ENCODE peak calls at places on chromosome 19, in four cellular contexts. Y is left lung, L is heart right ventricle, E is upper lobe of left lung. Z is an unnamed sample. For H3K9me3, the result is how much of the 10 kb centered on the place peaks cover.

GRCh38 chr19:55493052-55493649 is 4.9 kb downstream of the SSC5D start:
- ATAC-seq in E (no peak), Y (peak), L (no peak), Z (no peak)

GRCh38 chr19:50214699-50215543 is 11.5 kb downstream of the MYH14 start:
- ATAC-seq in L (no peak), E (peak), Y (peak), Z (no peak)

GRCh38 chr19:35966771-35967170 is 28.2 kb upstream of the SDHAF1 start:
- ATAC-seq in Y (no peak), E (peak), L (no peak), Z (no peak)

GRCh38 chr19:32646556-32646955 is 28.4 kb downstream of the ANKRD27 start:
- ATAC-seq in Y (no peak), E (no peak), L (no peak), Z (no peak)

GRCh38 chr19:4405977-4406376 is 3.5 kb downstream of the CHAF1A start:
- ATAC-seq in L (no peak), Y (no peak), E (no peak), Z (no peak)

GRCh38 chr19:39553082-39553652 is 13.2 kb upstream of the EID2 start:
- ATAC-seq in Y (no peak), E (no peak), L (no peak), Z (no peak)

GRCh38 chr19:44799627-44800257 is 9.2 kb upstream of the BCAM start:
- ATAC-seq in L (peak), Y (peak), E (no peak), Z (no peak)

GRCh38 chr19:29119582-29119981 is 93.4 kb downstream of the UQCRFS1 start:
- ATAC-seq in E (no peak), L (no peak), Y (no peak), Z (no peak)

GRCh38 chr19:23351806-23352205 is 43.5 kb downstream of the ZNF91 start:
- ATAC-seq in Y (no peak), L (no peak), E (no peak), Z (no peak)

GRCh38 chr19:30023330-30023729 is 81.3 kb downstream of the URI1 start:
- ATAC-seq in L (no peak), E (no peak), Y (no peak), Z (no peak)

GRCh38 chr19:55246462-55247451 is 12.1 kb downstream of the PPP6R1 start:
- ATAC-seq in E (peak), Y (no peak), L (peak), Z (no peak)

GRCh38 chr19:49677901-49678674 is 1.0 kb downstream of the PRMT1 start:
- ATAC-seq in L (peak), E (no peak), Y (peak), Z (no peak)

GRCh38 chr19:30887042-30887441 is 462.2 kb downstream of the TSHZ3 start:
- ATAC-seq in E (no peak), Y (no peak), L (no peak), Z (no peak)

GRCh38 chr19:30376272-30376671 is 4.1 kb downstream of the ZNF536 start:
- ATAC-seq in Y (no peak), E (peak), L (no peak), Z (no peak)

GRCh38 chr19:50649433-50650391 is at the start of gene C19orf81:
- ATAC-seq in E (peak), Y (no peak), L (no peak), Z (no peak)

GRCh38 chr19:47786566-47786965 is 8.1 kb downstream of the SELENOW start:
- ATAC-seq in E (no peak), Y (no peak), L (no peak), Z (no peak)

GRCh38 chr19:53812335-53812734 is 11.8 kb downstream of the NLRP12 start:
- ATAC-seq in L (no peak), E (no peak), Y (no peak), Z (no peak)

GRCh38 chr19:33278403-33279269 is 23.7 kb downstream of the CEBPA start:
- ATAC-seq in Y (no peak), L (no peak), E (no peak), Z (no peak)

GRCh38 chr19:47094557-47095517 is 18.7 kb downstream of the ZC3H4 start:
- ATAC-seq in Y (peak), L (no peak), E (peak), Z (no peak)

GRCh38 chr19:11578342-11579142 is 1.1 kb upstream of the ACP5 start:
- ATAC-seq in Y (peak), L (peak), E (peak), Z (peak)
- H3K4me3 ChIP-seq in Y (peak), L (no peak), E (peak), Z (no peak)

GRCh38 chr19:14375055-14375581 is 6.1 kb upstream of the ADGRE5 start:
- ATAC-seq in L (peak), Y (peak), E (peak), Z (peak)
- TF ChIP-seq CTCF in L (no peak), Y (no peak), E (no peak), Z (no peak)

DNA sequence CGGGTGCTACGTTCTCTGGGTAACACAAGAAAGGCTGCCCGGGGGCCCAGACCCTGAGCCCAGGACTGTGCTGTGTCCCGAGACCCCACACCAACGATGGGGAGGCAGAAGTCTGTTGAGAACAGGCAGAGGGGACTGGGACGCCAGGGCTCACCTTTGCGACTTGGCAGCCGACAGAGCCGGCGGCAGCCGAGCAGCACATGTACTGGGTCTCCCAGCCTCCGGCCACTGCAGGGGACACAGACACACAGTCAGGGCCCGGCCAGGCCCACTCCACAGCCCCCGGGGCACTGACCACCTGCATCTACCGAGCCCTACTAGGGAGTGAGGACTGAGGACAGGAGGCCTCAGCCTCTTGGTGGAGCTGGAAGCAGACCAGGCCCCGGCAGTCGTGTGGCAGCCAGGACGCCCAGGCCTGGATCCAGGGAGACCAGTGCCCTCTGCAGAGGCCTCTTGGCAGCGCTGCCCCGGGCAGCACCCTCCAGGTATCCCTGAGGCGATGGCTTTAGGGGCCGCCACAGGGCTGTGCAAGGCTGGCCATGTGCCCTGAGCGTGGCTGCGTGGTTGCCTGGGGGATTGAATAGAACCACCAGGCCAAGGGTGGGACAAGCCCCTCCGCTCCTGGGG is 5.6 kb upstream of the ATP8B3 start:
- ATAC-seq in Y (no peak), E (no peak), L (peak), Z (no peak)
- H3K9me3 ChIP-seq in Y (under half), E (under half), L (under half), Z (under half)

GRCh38 chr19:20238025-20238623 is 71.1 kb downstream of the ZNF486 start:
- ATAC-seq in E (peak), Y (peak), L (peak), Z (peak)
- H3K4me3 ChIP-seq in E (peak), Y (peak), L (peak), Z (peak)

GRCh38 chr19:18097993-18098890 is 664 bp downstream of the MAST3 start:
- ATAC-seq in Y (no peak), L (no peak), E (no peak), Z (no peak)

GRCh38 chr19:18098891-18099622 is 1.5 kb downstream of the MAST3 start:
- ATAC-seq in L (no peak), E (no peak), Y (peak), Z (no peak)

GRCh38 chr19:18099623-18099995 is 2.0 kb downstream of the MAST3 start:
- ATAC-seq in Y (no peak), E (no peak), L (no peak), Z (no peak)

GRCh38 chr19:18096258-18096657 is 1.3 kb upstream of the MAST3 start:
- ATAC-seq in Y (no peak), E (no peak), L (no peak), Z (no peak)

DNA sequence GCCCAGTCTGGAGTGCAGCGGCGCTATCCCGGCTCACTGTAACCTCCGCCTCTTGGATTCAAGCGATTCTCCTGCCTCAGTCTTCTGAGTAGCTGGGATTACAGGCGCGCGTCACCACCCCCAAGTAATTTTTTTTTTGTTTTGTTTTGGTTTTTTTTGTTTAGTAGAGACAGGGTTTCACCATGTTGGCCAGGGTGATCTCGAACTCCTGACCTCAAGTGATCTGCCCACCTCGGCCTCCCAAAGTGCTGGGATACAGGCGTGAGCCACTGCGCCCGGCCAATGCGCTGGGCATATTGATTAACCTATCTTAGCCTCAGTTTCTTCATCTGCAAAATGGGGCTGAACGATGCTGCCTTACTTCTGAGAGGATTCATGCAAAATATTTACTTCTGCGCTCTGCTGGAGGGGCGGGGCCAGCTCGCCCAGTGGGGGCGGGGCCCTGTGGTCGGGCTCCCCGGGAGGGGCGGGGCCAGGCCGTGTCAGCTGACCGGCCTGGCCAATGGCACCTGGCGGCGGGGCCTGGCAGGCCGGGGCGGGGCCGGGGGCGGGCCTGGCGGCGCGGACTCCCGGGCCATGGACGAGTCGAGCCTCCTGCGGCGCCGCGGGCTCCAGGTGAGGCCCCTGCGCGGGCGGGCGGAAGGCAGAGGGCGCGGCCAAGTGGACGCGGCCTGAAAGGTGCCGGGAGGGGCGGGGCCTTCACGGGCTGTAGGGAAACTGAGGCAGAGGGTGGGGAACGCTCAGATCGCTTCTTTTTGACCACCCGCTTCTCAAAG is at the start of gene MAST3:
- ATAC-seq in L (peak), E (peak), Y (peak), Z (peak)
- TF ChIP-seq CTCF in L (no peak), E (no peak), Y (no peak), Z (no peak)

DNA sequence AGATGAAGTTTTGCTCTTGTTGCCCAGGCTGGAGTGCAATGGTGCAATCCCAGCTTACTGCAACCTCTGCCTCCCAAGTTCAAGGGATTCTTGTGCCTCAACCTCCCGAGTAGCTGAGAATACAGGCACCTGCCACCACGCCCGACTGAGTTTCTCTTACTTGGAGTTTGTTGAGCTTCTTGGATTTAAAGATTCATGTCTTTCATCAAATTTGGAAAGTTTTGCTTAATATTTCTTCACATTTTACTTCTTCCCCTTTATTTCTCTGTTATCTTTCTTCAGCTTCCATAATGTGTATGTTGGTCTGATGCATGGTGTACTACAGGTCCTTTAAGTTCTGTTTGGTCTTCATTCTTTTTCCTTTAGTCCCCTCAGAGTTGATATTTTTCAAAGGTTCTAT is 8.9 kb upstream of the ZNF560 start:
- ATAC-seq in L (no peak), Y (no peak), E (no peak), Z (no peak)
- H3K9me3 ChIP-seq in L (under half), Y (under half), E (half or more), Z (half or more)

GRCh38 chr19:1164684-1165531 is 9.2 kb downstream of the SBNO2 start:
- ATAC-seq in E (no peak), Y (no peak), L (no peak), Z (no peak)
- H3K4me3 ChIP-seq in E (no peak), Y (no peak), L (no peak), Z (no peak)

GRCh38 chr19:37362733-37363132 is 8.2 kb upstream of the ZNF527 start:
- ATAC-seq in E (no peak), Y (no peak), L (peak), Z (no peak)
- TF ChIP-seq CTCF in E (no peak), Y (no peak), L (no peak), Z (no peak)

GRCh38 chr19:6970478-6970877 is 50.8 kb downstream of the MBD3L2B start:
- ATAC-seq in E (no peak), L (no peak), Y (no peak), Z (no peak)

GRCh38 chr19:6970021-6970420 is 51.2 kb downstream of the MBD3L2B start:
- ATAC-seq in L (no peak), E (no peak), Y (no peak), Z (no peak)

GRCh38 chr19:6971366-6971765 is 49.9 kb downstream of the MBD3L2B start:
- ATAC-seq in E (no peak), Y (no peak), L (no peak), Z (no peak)

GRCh38 chr19:6969490-6969889 is 51.7 kb downstream of the MBD3L2B start:
- ATAC-seq in Y (no peak), E (no peak), L (no peak), Z (no peak)

GRCh38 chr19:6967962-6968361 is 53.3 kb downstream of the MBD3L2B start:
- ATAC-seq in L (no peak), Y (no peak), E (no peak), Z (no peak)
- H3K9me3 ChIP-seq in L (under half), Y (under half), E (under half), Z (under half)

DNA sequence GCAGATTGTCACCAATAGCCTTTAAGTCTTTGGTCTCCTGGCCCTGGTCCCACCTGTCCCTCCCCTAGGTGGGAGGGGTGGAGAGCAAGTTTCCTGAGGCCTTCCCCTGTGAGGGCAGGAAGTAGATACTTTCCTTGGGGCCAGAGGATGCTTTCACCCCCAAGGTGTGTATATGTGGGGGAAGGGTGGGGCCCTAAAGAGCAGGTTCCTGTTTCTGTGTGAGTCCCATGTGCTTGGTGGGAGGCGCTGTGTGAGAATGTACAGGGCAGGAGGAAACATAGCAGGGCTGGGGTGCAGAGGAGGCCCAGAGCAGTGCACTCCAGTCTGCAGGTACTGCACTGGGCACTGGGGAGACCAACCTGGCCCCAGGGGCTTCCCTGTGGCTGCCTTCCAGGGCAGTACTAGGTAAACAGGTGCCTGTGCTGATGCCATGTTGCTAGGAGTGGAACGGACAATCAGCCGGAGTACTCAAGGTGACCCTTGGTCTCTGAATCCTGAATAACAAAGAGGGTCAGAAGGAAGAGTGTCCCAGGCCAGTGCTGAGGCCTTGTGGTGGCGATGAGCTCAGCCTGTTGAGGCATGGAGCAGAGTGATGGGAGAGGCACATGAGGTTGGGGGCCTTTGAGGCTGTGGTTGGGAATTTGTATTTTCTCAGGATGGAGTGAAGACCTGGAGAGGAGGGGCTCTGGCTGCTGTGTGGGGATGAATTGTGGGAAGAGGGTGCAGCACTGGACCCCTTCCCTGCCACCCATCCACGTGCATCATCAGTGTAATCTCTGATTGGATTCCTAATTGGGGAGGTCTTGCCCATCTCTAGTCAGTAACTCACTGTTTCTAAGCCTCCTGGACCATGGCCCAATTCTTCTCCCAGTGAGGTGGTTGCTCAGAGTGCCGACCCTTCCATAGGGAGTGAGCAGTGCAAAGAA is 5.1 kb downstream of the EGLN2 start:
- ATAC-seq in E (peak), Y (peak), L (no peak), Z (no peak)
- H3K4me3 ChIP-seq in E (peak), Y (no peak), L (no peak), Z (peak)